ENCODE peak calls at places on chromosomes 11 and 22, in eight cellular contexts. N is body of pancreas; G is adrenal gland; P is CD8-positive, alpha-beta T cell; U is thoracic aorta; Q is lower lobe of right lung; H is Peyer's patch; A is prostate gland. O is an unnamed sample.

GRCh38 chr11:68010058-68011041 is at the start of gene ALDH3B1:
- DNase-seq in N (peak; percentile 93), G (peak; percentile 98), P (no peak), U (peak; percentile 58), Q (peak; percentile 98), H (peak; percentile 62), A (peak; percentile 46), O (peak; percentile 91)

GRCh38 chr22:40300884-40301672 is 45.2 kb upstream of the ADSL start:
- DNase-seq in N (no peak), G (no peak), P (no peak), U (no peak), Q (no peak), H (no peak), A (no peak), O (no peak)

GRCh38 chr22:42925598-42925997 is 68.5 kb upstream of the ARFGAP3 start:
- DNase-seq in N (no peak), G (no peak), P (no peak), U (no peak), Q (no peak), H (no peak), A (no peak), O (no peak)

GRCh38 chr11:2306971-2307732 is 5.3 kb downstream of the TSPAN32 start:
- DNase-seq in N (no peak), G (no peak), P (no peak), U (no peak), Q (peak; percentile 47), H (no peak), A (no peak), O (peak; percentile 57)

GRCh38 chr11:87263979-87264378 is 226.2 kb downstream of the TMEM135 start:
- DNase-seq in N (no peak), G (no peak), P (no peak), U (no peak), Q (no peak), H (no peak), A (no peak), O (no peak)

GRCh38 chr11:3916962-3917361 is 61.5 kb downstream of the STIM1 start:
- DNase-seq in N (no peak), G (no peak), P (peak; percentile 17), U (no peak), Q (no peak), H (no peak), A (no peak), O (peak; percentile 38)

GRCh38 chr22:39110631-39111561 is 13.9 kb downstream of the APOBEC3H start:
- DNase-seq in N (no peak), G (no peak), P (no peak), U (no peak), Q (no peak), H (no peak), A (no peak), O (no peak)

GRCh38 chr22:45562537-45563361 is 60.1 kb downstream of the FBLN1 start:
- DNase-seq in N (no peak), G (no peak), P (no peak), U (no peak), Q (no peak), H (no peak), A (no peak), O (no peak)

GRCh38 chr22:20012741-20013331 is 3.8 kb downstream of the ARVCF start:
- DNase-seq in N (no peak), G (no peak), P (no peak), U (no peak), Q (no peak), H (no peak), A (no peak), O (peak; percentile 14)

GRCh38 chr22:33380789-33381530 is 322.8 kb upstream of the SYN3 start:
- DNase-seq in N (no peak), G (no peak), P (no peak), U (no peak), Q (no peak), H (no peak), A (no peak), O (no peak)

GRCh38 chr11:61699737-61700160 is 19.6 kb downstream of the DAGLA start:
- DNase-seq in N (peak; percentile 84), G (peak; percentile 70), P (no peak), U (no peak), Q (no peak), H (no peak), A (peak; percentile 73), O (peak; percentile 79)

GRCh38 chr22:20494978-20495860 is at the start of gene KLHL22:
- DNase-seq in N (peak; percentile 52), G (peak; percentile 53), P (peak; percentile 21), U (no peak), Q (peak; percentile 68), H (peak; percentile 52), A (no peak), O (peak; percentile 50)

GRCh38 chr22:47808236-47808845 is 1045.9 kb downstream of the TBC1D22A start:
- DNase-seq in N (no peak), G (no peak), P (no peak), U (no peak), Q (no peak), H (no peak), A (no peak), O (no peak)

GRCh38 chr11:120280566-120281160 is 40.7 kb downstream of the POU2F3 start:
- DNase-seq in N (no peak), G (no peak), P (no peak), U (no peak), Q (no peak), H (no peak), A (no peak), O (no peak)

GRCh38 chr22:23128269-23129108 is 13.3 kb downstream of the RSPH14 start:
- DNase-seq in N (peak; percentile 78), G (peak; percentile 86), P (peak; percentile 84), U (peak; percentile 21), Q (peak; percentile 66), H (peak; percentile 76), A (peak; percentile 63), O (no peak)

GRCh38 chr11:77418155-77418980 is 55.5 kb downstream of the PAK1 start:
- DNase-seq in N (no peak), G (no peak), P (no peak), U (no peak), Q (no peak), H (no peak), A (no peak), O (no peak)

GRCh38 chr22:39462443-39463147 is 5.8 kb downstream of the MGAT3 start:
- DNase-seq in N (no peak), G (peak; percentile 11), P (no peak), U (no peak), Q (no peak), H (no peak), A (no peak), O (no peak)

GRCh38 chr11:12090061-12090572 is 20.3 kb upstream of the MICAL2 start:
- DNase-seq in N (no peak), G (no peak), P (no peak), U (no peak), Q (peak; percentile 54), H (no peak), A (no peak), O (peak; percentile 59)

GRCh38 chr11:15159085-15159484 is 44.4 kb downstream of the INSC start:
- DNase-seq in N (no peak), G (no peak), P (no peak), U (no peak), Q (no peak), H (no peak), A (no peak), O (peak; percentile 23)

GRCh38 chr11:6615882-6616585 is 3.2 kb downstream of the TPP1 start:
- DNase-seq in N (no peak), G (no peak), P (no peak), U (no peak), Q (no peak), H (no peak), A (no peak), O (no peak)

GRCh38 chr11:111359223-111360149 is 19.6 kb downstream of the POU2AF1 start:
- DNase-seq in N (no peak), G (no peak), P (no peak), U (no peak), Q (no peak), H (no peak), A (no peak), O (no peak)

GRCh38 chr22:29581799-29582198 is 886 bp upstream of the NIPSNAP1 start:
- DNase-seq in N (peak; percentile 50), G (no peak), P (no peak), U (no peak), Q (peak; percentile 55), H (no peak), A (no peak), O (peak; percentile 60)

GRCh38 chr22:37309221-37310074 is 27.1 kb downstream of the CYTH4 start:
- DNase-seq in N (no peak), G (no peak), P (peak; percentile 50), U (no peak), Q (no peak), H (peak; percentile 80), A (no peak), O (no peak)

GRCh38 chr11:118628031-118628430 is 20.6 kb downstream of the PHLDB1 start:
- DNase-seq in N (no peak), G (no peak), P (no peak), U (no peak), Q (no peak), H (no peak), A (no peak), O (no peak)
- H3K36me3 ChIP-seq in N (no peaks in the 10 kb centered on the region), G (no peaks in the 10 kb centered on the region), P (no peaks in the 10 kb centered on the region), U (peaks cover 61% of the 10 kb centered on the region), Q (peaks cover 64% of the 10 kb centered on the region), H (no peaks in the 10 kb centered on the region), A (no peaks in the 10 kb centered on the region), O (no peaks in the 10 kb centered on the region)

DNA sequence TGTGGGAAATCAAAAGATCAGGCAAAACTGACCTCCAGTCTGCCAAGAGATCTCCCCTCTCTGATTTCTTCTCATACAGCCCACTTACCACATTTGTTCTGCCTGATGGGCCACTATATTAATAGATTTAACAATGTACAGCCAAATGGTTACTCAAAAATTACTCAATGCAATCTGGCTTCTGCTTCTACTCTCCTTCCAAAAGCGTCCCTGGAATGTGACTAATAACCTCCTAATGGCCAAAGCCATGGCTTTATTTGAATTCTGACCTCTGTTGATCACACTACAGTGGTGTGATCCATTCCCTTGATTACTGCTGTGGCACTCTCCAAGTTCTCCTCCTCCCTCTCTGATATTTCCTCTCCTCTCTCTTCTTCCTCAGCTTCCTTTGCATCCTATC is 86.2 kb downstream of the MPPED2 start:
- DNase-seq in N (no peak), G (no peak), P (no peak), U (no peak), Q (no peak), H (no peak), A (no peak), O (no peak)
- TF ChIP-seq CTCF in N (no peak), G (no peak), P (no peak), U (no peak), Q (no peak), H (no peak), A (no peak), O (no peak)

DNA sequence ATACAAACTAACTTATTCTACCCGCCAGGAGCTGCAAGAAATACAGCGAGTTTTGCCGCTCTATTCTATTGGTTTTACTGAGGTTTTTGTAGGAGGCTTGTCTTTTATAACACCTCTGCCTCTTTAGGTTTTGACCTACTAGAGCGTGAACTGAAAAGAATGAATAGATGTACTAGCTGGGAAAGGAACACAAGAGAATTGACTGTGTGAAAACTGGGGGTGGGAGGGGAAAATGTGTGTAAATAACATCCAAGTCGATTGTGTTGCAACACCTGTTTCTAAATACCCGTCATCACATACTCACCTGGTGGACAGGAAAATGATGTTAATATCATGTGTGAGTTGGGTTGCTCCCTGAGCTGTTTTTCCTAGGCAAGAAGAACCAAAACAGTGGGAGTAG is 12.9 kb upstream of the JHY start:
- DNase-seq in N (no peak), G (no peak), P (no peak), U (no peak), Q (no peak), H (no peak), A (no peak), O (no peak)
- H3K4me1 ChIP-seq in N (no peaks in the 10 kb centered on the region), G (no peaks in the 10 kb centered on the region), P (no peaks in the 10 kb centered on the region), U (no peaks in the 10 kb centered on the region), Q (no peaks in the 10 kb centered on the region), H (no peaks in the 10 kb centered on the region), A (no peaks in the 10 kb centered on the region), O (no peaks in the 10 kb centered on the region)

GRCh38 chr11:109789911-109790310 is 303.3 kb upstream of the ZC3H12C start:
- DNase-seq in N (no peak), G (no peak), P (no peak), U (no peak), Q (no peak), H (no peak), A (no peak), O (no peak)
- H3K36me3 ChIP-seq in N (no peaks in the 10 kb centered on the region), G (no peaks in the 10 kb centered on the region), P (no peaks in the 10 kb centered on the region), U (no peaks in the 10 kb centered on the region), Q (no peaks in the 10 kb centered on the region), H (no peaks in the 10 kb centered on the region), A (no peaks in the 10 kb centered on the region), O (no peaks in the 10 kb centered on the region)

O was measured in mucosa of descending colon.